ENCODE peak calls at places on chromosomes 12 and 14, in nine cellular contexts. Y is A549, F is HCT116, H is ovary, X is spleen, Q is heart left ventricle, D is transverse colon, R is breast epithelium, O is upper lobe of left lung. L is an unnamed sample.

GRCh38 chr14:93772263-93772662 is 16.0 kb downstream of the PRIMA1 start:
- DNase-seq in R (no peak), Y (no peak), X (no peak), Q (peak), H (no peak), D (no peak), O (no peak), F (no peak), L (no peak)

GRCh38 chr12:40099423-40099853 is 6.4 kb downstream of the SLC2A13 start:
- DNase-seq in Q (no peak), R (no peak), Y (peak), D (peak), X (no peak), H (no peak), F (no peak), O (no peak), L (no peak)

GRCh38 chr12:16560273-16560672 is 45.7 kb downstream of the LMO3 start:
- DNase-seq in X (no peak), O (no peak), H (no peak), F (no peak), Q (no peak), D (no peak), Y (no peak), R (no peak), L (no peak)

GRCh38 chr14:95713596-95714371 is at the start of gene TCL1A:
- DNase-seq in Q (no peak), F (no peak), X (peak), D (no peak), H (no peak), O (no peak), Y (no peak), R (no peak), L (no peak)

GRCh38 chr14:101112351-101113107 is 209.0 kb upstream of the RTL1 start:
- DNase-seq in F (no peak), R (no peak), H (no peak), X (peak), Y (no peak), O (peak), D (no peak), Q (no peak), L (peak)

GRCh38 chr14:64971890-64972785 is at the start of gene RAB15:
- DNase-seq in Q (peak), Y (peak), X (peak), O (peak), D (peak), F (no peak), H (peak), R (peak), L (no peak)

GRCh38 chr12:19048943-19049342 is 80.6 kb upstream of the PLEKHA5 start:
- DNase-seq in Q (no peak), D (no peak), O (no peak), R (no peak), F (no peak), X (no peak), Y (no peak), H (no peak), L (no peak)

GRCh38 chr12:104138747-104139186 is 757 bp upstream of the NFYB start:
- DNase-seq in R (no peak), X (no peak), H (peak), D (peak), F (no peak), Y (peak), O (no peak), Q (no peak), L (peak)

GRCh38 chr12:3035171-3035570 is 42.0 kb upstream of the TSPAN9 start:
- DNase-seq in Q (peak), R (no peak), F (no peak), O (no peak), Y (no peak), X (peak), H (no peak), D (no peak), L (no peak)

GRCh38 chr12:51905507-51906438 is 1.5 kb upstream of the ACVRL1 start:
- DNase-seq in H (no peak), R (no peak), Q (peak), X (no peak), F (no peak), D (peak), Y (no peak), O (peak), L (peak)

GRCh38 chr14:66758031-66758613 is 250.2 kb downstream of the GPHN start:
- DNase-seq in H (no peak), Y (no peak), D (no peak), Q (no peak), O (no peak), F (no peak), X (no peak), R (no peak), L (no peak)

GRCh38 chr12:51814311-51815088 is 34.0 kb downstream of the FIGNL2 start:
- DNase-seq in Y (peak), Q (peak), X (peak), R (peak), F (no peak), H (peak), O (peak), D (peak), L (peak)

GRCh38 chr14:106094654-106095189 is 568.3 kb downstream of the TMEM121 start:
- DNase-seq in H (no peak), O (no peak), R (no peak), Y (peak), X (peak), D (peak), Q (no peak), F (no peak), L (no peak)

GRCh38 chr14:55705651-55706340 is 125.8 kb downstream of the KTN1 start:
- DNase-seq in F (no peak), Y (peak), O (peak), Q (no peak), D (no peak), H (no peak), X (no peak), R (peak), L (no peak)

GRCh38 chr14:99229654-99230215 is 42.3 kb downstream of the BCL11B start:
- DNase-seq in H (no peak), D (no peak), O (no peak), Y (no peak), F (no peak), X (peak), Q (no peak), R (no peak), L (no peak)

GRCh38 chr14:64673748-64674147 is 30.5 kb upstream of the PLEKHG3 start:
- DNase-seq in H (no peak), X (peak), F (no peak), Y (no peak), Q (no peak), D (no peak), O (peak), R (no peak), L (peak)

GRCh38 chr12:3409662-3410061 is 81.3 kb upstream of the PRMT8 start:
- DNase-seq in H (no peak), Q (no peak), F (no peak), Y (no peak), D (no peak), O (no peak), X (no peak), R (no peak), L (no peak)

GRCh38 chr12:83575326-83575725 is 888.6 kb downstream of the TMTC2 start:
- DNase-seq in R (no peak), D (no peak), Q (no peak), Y (no peak), O (no peak), H (no peak), F (no peak), X (no peak), L (no peak)

GRCh38 chr12:107983871-107984480 is 145.1 kb upstream of the WSCD2 start:
- DNase-seq in O (no peak), H (no peak), R (no peak), Q (no peak), X (no peak), Y (no peak), F (no peak), D (no peak), L (no peak)

GRCh38 chr12:131604146-131604844 is 106.6 kb upstream of the SFSWAP start:
- DNase-seq in X (peak), F (no peak), H (no peak), R (no peak), O (no peak), D (peak), Q (no peak), Y (no peak), L (no peak)

GRCh38 chr12:29223431-29223830 is 74.4 kb downstream of the FAR2 start:
- DNase-seq in D (no peak), Y (no peak), R (no peak), F (no peak), Q (no peak), X (no peak), H (no peak), O (no peak), L (no peak)

GRCh38 chr12:20601668-20602280 is 93.4 kb upstream of the SLCO1C1 start:
- DNase-seq in Q (no peak), X (no peak), H (no peak), Y (peak), R (no peak), F (peak), O (no peak), D (no peak), L (no peak)

GRCh38 chr12:58452546-58452945 is 467.8 kb downstream of the LRIG3 start:
- DNase-seq in D (no peak), O (no peak), Y (no peak), Q (no peak), X (no peak), R (no peak), F (no peak), H (no peak), L (no peak)

GRCh38 chr12:64611430-64612286 is 1.4 kb downstream of the RASSF3 start:
- DNase-seq in Y (no peak), D (peak), Q (peak), R (no peak), F (no peak), H (peak), O (peak), X (peak), L (peak)

GRCh38 chr12:94815958-94816357 is 165.6 kb upstream of the TMCC3 start:
- DNase-seq in Q (no peak), Y (no peak), H (no peak), D (no peak), R (no peak), F (no peak), X (no peak), O (no peak), L (no peak)

GRCh38 chr12:27534765-27535161 is 10.8 kb downstream of the PPFIBP1 start:
- DNase-seq in O (no peak), D (no peak), X (no peak), R (no peak), F (no peak), H (no peak), Y (no peak), Q (no peak), L (no peak)

GRCh38 chr14:83988274-83988673 is 1541.7 kb upstream of the FLRT2 start:
- DNase-seq in R (no peak), X (no peak), Y (no peak), Q (no peak), H (no peak), D (no peak), O (no peak), F (no peak), L (no peak)

GRCh38 chr14:101480747-101481530 is 80.4 kb upstream of the DIO3 start:
- DNase-seq in Y (peak), F (no peak), X (peak), R (peak), Q (no peak), H (peak), D (peak), O (peak), L (peak)

GRCh38 chr12:26378721-26379120 is 183.3 kb downstream of the SSPN start:
- DNase-seq in R (no peak), X (no peak), Y (no peak), O (no peak), H (no peak), D (peak), F (no peak), Q (no peak), L (no peak)

GRCh38 chr12:29317556-29318363 is 63.2 kb downstream of the ERGIC2 start:
- DNase-seq in H (no peak), O (peak), Q (peak), X (no peak), D (peak), F (peak), Y (peak), R (no peak), L (peak)

GRCh38 chr12:62698701-62699101 is 232.1 kb downstream of the MON2 start:
- DNase-seq in X (no peak), O (no peak), Q (no peak), R (no peak), H (no peak), Y (no peak), F (no peak), D (no peak), L (no peak)

GRCh38 chr12:5588231-5588995 is 156.5 kb downstream of the NTF3 start:
- DNase-seq in F (no peak), H (no peak), Q (no peak), R (no peak), O (no peak), Y (no peak), D (no peak), X (no peak), L (no peak)

GRCh38 chr12:106126441-106127288 is 12.1 kb downstream of the NUAK1 start:
- DNase-seq in D (no peak), X (no peak), R (no peak), Y (peak), Q (no peak), F (no peak), H (no peak), O (no peak), L (peak)

GRCh38 chr12:106130474-106131113 is 8.2 kb downstream of the NUAK1 start:
- DNase-seq in F (no peak), H (no peak), Q (no peak), D (no peak), X (no peak), O (no peak), R (no peak), Y (no peak), L (no peak)

GRCh38 chr12:106125351-106126085 is 13.2 kb downstream of the NUAK1 start:
- DNase-seq in O (no peak), R (no peak), H (no peak), X (no peak), D (no peak), F (no peak), Y (no peak), Q (no peak), L (no peak)

GRCh38 chr12:106128526-106129430 is 10.0 kb downstream of the NUAK1 start:
- DNase-seq in X (no peak), F (no peak), D (no peak), H (no peak), Q (no peak), R (no peak), O (no peak), Y (no peak), L (peak)

DNA sequence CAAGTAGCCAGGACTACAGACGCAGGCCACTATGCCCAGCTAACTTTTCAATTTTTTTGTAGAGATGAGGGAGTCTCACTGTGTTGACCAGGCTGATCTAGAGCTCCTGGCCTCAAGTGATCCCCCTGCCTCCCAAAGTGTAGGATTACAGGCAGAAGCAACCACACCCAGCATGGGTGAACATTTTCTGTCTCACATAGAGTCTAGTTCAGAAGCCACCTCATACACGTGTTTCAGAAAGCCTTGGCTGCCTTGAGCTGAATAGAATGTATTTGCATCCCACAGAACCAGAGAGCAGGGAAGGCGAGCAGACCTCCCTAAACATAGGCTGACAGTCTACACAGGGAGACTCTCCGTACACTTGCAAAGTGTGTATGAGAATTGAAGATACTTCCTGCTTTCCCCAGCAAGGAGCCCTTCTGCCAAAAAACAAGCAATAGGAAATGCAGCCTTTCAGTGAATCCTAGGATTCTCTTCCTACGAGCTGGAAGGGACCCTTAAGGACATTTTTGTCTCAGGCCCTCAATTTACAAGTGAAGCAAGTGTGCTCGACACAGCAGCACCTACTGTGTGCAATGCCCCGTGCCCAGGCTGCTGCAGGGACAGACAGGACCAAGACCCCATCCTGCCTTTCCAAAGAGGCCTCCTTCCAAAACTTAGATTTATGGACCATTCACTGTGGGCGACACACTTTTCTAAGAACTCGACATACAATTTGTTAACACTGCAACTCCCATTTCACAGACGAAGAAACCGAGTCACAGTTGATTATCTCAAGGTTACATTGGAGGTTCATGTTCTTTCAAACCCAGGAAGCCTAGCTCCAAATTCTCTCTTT is 11.2 kb downstream of the NUAK1 start:
- DNase-seq in X (no peak), Y (peak), F (no peak), O (no peak), H (no peak), D (no peak), Q (no peak), R (no peak), L (no peak)
- TF ChIP-seq CTCF in X (no peak), Y (no peak), F (no peak), O (no peak), H (no peak), D (no peak), Q (no peak), R (no peak), L (no peak)

GRCh38 chr12:56751712-56752598 is at the start of gene PRIM1:
- DNase-seq in D (peak), H (peak), Q (peak), R (peak), X (peak), F (peak), O (peak), Y (peak), L (peak)
- TF ChIP-seq POLR2A in D (peak), H (no peak), Q (peak), R (peak), X (no peak), F (peak), O (no peak), Y (peak), L (no peak)

DNA sequence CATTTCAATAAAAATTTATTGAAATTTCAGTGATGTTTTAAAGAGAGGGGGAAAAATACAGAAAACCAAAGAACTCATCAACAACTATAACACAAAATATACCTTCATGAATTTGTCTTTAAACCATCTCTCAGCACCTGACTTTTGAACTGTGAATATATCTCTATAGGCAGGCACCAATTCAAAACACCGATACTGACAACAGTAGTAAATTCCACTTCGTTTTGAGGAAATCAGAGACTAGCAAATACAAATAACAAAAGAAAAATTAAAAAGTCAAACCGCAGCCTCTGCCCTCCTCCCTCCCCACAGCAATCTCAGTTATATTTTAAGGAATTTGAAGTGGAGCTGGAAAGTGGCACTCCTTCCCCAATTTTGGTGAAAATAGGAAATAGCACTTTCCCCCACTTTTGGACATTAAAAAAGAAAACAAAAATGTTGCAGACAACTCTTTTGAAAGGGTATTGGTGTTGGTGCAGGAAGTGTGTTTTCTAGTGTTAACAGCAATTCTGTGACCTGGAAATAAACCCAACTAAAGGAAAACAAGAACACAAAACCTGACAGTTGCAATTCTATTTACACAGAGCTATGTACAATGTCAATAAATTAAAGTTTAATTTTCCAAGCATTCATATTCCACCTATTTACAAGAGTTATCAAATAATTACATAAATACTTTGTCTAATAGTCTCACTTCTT is 13.6 kb downstream of the TBX3 start:
- DNase-seq in D (no peak), X (no peak), Y (no peak), R (no peak), F (no peak), O (no peak), Q (no peak), H (no peak), L (no peak)
- H3K4me3 ChIP-seq in D (no peak), X (no peak), Y (no peak), R (peak), F (no peak), O (peak), Q (no peak), H (no peak), L (no peak)

GRCh38 chr14:42112108-42112507 is 505.4 kb downstream of the LRFN5 start:
- DNase-seq in R (no peak), Y (no peak), H (no peak), X (no peak), F (no peak), O (no peak), D (no peak), Q (no peak), L (no peak)

GRCh38 chr14:42113358-42114070 is 506.8 kb downstream of the LRFN5 start:
- DNase-seq in H (no peak), D (no peak), R (no peak), X (peak), Q (no peak), F (no peak), Y (no peak), O (no peak), L (no peak)

GRCh38 chr14:42111355-42111754 is 504.7 kb downstream of the LRFN5 start:
- DNase-seq in Q (no peak), D (no peak), X (peak), R (no peak), H (no peak), F (no peak), Y (no peak), O (no peak), L (no peak)

DNA sequence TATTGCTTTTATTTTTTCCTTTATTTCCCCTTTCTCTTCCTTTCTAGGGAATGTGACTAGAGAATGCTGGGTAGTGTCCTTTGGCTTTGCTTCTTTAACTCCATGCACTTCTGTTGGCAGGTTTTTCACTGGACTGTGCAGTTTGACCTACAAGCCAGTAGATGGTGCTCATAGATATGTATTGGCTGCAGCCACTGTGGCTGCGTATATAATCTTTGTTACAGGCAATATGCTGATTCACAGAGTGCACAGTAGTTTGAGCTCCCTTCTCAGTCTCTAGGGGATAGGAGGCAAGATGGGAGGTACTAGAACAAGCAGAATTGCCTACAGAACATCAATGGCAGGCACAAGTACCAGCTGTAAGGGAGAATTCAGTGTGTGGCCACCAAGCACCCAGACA is 503.5 kb downstream of the LRFN5 start:
- DNase-seq in O (no peak), X (no peak), F (no peak), D (no peak), R (no peak), H (no peak), Y (peak), Q (no peak), L (no peak)
- TF ChIP-seq CTCF in O (no peak), X (no peak), F (peak), D (peak), R (no peak), H (no peak), Y (peak), Q (no peak), L (no peak)

DNA sequence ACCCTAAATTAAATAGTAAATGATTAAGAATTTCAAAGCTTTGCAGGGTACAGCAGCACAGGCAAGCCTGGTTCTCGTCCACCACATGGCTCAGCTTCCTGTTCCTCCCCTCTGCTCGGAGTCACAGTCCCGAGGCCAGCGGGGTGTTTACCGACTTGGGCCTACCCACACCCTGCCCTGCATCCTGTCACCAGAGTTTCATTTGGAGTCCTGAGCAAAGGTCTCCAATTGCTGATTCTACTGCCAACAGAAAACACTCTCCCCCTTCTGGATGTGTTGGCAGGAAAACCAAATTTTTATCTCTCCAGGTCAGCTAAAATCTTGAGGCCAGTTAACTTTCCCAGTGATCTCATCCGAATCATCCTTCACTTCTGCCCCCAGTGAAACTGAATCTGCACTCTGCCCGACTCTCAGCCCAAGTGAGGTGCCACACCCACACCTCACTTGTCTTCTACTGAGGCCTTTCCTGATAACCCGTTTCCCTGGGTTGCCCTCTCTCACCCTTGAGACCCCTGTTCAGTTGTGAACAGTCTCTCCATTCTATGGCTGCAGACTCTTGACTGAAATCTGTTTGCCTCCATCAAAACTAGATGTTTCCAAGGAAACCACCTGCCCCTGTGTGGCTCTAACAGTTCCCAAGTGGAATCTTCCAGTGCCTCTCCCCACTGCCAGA is 71.2 kb downstream of the VCPKMT start:
- DNase-seq in Y (peak), R (peak), X (peak), Q (peak), O (peak), H (peak), F (no peak), D (peak), L (peak)
- TF ChIP-seq POLR2A in Y (no peak), R (no peak), X (no peak), Q (no peak), O (no peak), H (no peak), F (no peak), D (peak), L (no peak)

L was measured in lower leg skin.